ENCODE peak calls at places on chromosomes 1 and 21, in ten cellular contexts. I, A, P, V, K, O, N, H, E and D are unnamed samples. For H3K9me3, the result is how much of the 10 kb centered on the place peaks cover.

GRCh38 chr21:44930543-44930981 is 9.3 kb upstream of the SLX9 start:
- DNase-seq in E (no peak), I (no peak), N (no peak), H (no peak), P (no peak), V (no peak), K (no peak), A (peak), O (no peak), D (no peak)

GRCh38 chr1:170518965-170519364 is 13.0 kb upstream of the GORAB start:
- DNase-seq in I (no peak), H (no peak), A (no peak), N (no peak), O (no peak), V (no peak), E (no peak), P (no peak), K (no peak), D (no peak)

GRCh38 chr1:71156633-71157032 is 75.8 kb upstream of the ZRANB2 start:
- DNase-seq in O (no peak), K (no peak), N (no peak), P (no peak), V (no peak), I (no peak), E (no peak), H (no peak), A (no peak), D (no peak)

GRCh38 chr1:214823311-214824117 is 220.5 kb downstream of the CENPF start:
- DNase-seq in A (no peak), I (no peak), H (no peak), V (no peak), E (no peak), P (no peak), O (no peak), K (no peak), N (no peak), D (no peak)

GRCh38 chr1:151898519-151898991 is 10.8 kb downstream of the THEM4 start:
- DNase-seq in N (no peak), V (no peak), O (no peak), A (no peak), H (no peak), K (no peak), E (no peak), I (no peak), P (no peak), D (no peak)

GRCh38 chr1:78370779-78371482 is 119.8 kb upstream of the PTGFR start:
- DNase-seq in A (peak), E (no peak), H (no peak), K (no peak), N (no peak), I (no peak), P (no peak), O (no peak), V (no peak), D (no peak)

GRCh38 chr21:38938343-38938742 is 132.6 kb downstream of the ETS2 start:
- DNase-seq in H (no peak), P (peak), O (peak), A (no peak), V (no peak), E (no peak), N (no peak), K (no peak), I (peak), D (no peak)

GRCh38 chr1:210586785-210587184 is 258.1 kb downstream of the HHAT start:
- DNase-seq in K (no peak), V (no peak), A (no peak), E (no peak), O (no peak), N (no peak), I (no peak), H (no peak), P (no peak), D (no peak)

GRCh38 chr1:155669233-155670162 is 19.1 kb downstream of the YY1AP1 start:
- DNase-seq in O (no peak), H (no peak), E (no peak), P (peak), A (no peak), V (no peak), N (no peak), I (no peak), K (no peak), D (no peak)

GRCh38 chr1:8439015-8439702 is 121.2 kb downstream of the SLC45A1 start:
- DNase-seq in H (peak), V (peak), I (peak), A (peak), E (no peak), N (no peak), P (no peak), K (peak), O (no peak), D (peak)

GRCh38 chr1:86950712-86951111 is 36.3 kb downstream of the HS2ST1 start:
- DNase-seq in V (no peak), I (no peak), N (no peak), P (no peak), O (no peak), A (no peak), E (no peak), H (no peak), K (no peak), D (no peak)

GRCh38 chr21:14388282-14388681 is 5.3 kb upstream of the HSPA13 start:
- DNase-seq in O (no peak), V (no peak), K (no peak), E (no peak), P (no peak), N (no peak), A (no peak), H (no peak), I (no peak), D (no peak)
- H3K9me3 ChIP-seq in O (under half), V (under half), K (under half), E (under half), P (under half), N (under half), A (under half), H (under half), I (under half), D (under half)

DNA sequence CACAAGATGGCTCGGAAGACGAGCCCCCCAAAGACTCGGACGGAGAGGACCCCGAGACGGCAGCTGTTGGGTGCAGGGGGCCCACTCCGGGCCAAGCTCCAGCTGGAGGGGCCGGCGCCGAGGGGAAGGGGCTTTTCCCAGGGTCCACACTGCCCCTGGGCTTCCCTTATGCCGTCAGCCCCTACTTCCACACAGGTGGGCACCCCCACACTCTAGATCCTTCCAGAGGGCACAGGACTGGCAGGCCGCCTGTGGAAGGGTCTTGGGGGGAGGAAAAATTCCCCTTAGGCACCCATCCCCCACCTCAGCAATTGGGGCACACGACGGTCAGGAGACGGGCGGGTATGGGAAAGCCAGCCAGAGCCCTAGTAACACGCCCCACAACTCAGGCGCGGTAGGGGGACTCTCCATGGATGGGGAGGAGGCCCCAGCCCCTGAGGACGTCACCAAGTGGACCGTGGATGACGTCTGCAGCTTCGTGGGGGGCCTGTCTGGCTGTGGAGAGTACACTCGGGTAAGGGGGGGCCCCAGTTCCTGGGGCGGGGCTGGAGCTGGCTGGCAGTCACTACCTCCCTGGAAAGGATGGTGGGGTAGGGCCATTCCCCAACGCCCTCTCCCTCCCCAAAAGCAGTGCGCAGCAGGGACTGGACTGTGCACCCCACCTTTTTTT is 16.1 kb downstream of the NOC2L start:
- DNase-seq in P (no peak), I (no peak), V (peak), K (peak), E (no peak), H (no peak), O (no peak), N (no peak), A (peak), D (peak)
- H3K4me3 ChIP-seq in P (no peak), I (peak), V (peak), K (no peak), E (no peak), H (no peak), O (peak), N (peak), A (no peak), D (peak)

GRCh38 chr1:202750761-202751160 is 40.5 kb upstream of the SYT2 start:
- DNase-seq in I (no peak), H (no peak), E (no peak), K (no peak), V (no peak), P (no peak), A (no peak), N (no peak), O (no peak), D (no peak)
- H3K9me3 ChIP-seq in I (under half), H (under half), E (under half), K (under half), V (under half), P (under half), A (under half), N (under half), O (under half), D (under half)

GRCh38 chr1:11649624-11650330 is 4.5 kb downstream of the FBXO2 start:
- DNase-seq in N (no peak), H (no peak), P (no peak), E (no peak), A (peak), V (no peak), O (no peak), I (no peak), K (no peak), D (no peak)
- H3K4me3 ChIP-seq in N (peak), H (no peak), P (peak), E (no peak), A (no peak), V (no peak), O (no peak), I (no peak), K (no peak), D (no peak)

DNA sequence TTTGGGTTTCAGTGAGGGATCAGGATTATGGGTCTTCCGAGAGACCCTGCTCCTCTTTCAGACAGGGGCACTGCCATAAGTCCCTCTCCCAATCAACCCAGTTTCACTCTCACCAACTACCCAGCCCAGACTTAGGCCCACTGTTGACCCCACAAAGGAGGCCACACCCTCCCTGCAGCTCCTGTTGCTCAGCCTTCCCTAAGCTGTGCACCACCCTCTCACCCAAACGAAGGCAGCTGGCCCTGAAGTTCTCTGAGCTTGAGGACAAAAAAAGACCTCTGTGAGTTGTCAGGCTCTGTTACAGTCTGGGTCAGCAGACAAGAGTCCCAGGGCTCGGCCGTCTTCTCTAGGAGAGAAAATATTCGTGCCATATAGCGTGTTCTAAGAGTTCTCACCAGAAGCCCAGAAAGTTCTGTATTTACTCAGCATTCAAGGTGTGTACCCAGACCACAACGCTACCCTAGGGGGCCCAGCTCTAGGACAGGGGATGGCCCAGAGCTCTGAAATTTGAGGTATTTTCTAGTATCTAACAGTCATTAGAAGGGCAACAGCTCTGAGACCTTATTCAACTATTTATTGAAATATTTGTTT is 25.5 kb upstream of the LYST start:
- DNase-seq in H (no peak), P (no peak), V (no peak), E (no peak), O (no peak), I (no peak), A (no peak), K (no peak), N (no peak), D (no peak)
- H3K9me3 ChIP-seq in H (under half), P (under half), V (under half), E (under half), O (under half), I (under half), A (under half), K (under half), N (under half), D (under half)

GRCh38 chr1:45326627-45327591 is at the start of gene HPDL:
- DNase-seq in N (no peak), O (peak), E (peak), H (peak), K (peak), A (peak), P (peak), I (peak), V (peak), D (peak)
- H3K4me3 ChIP-seq in N (no peak), O (peak), E (peak), H (peak), K (peak), A (peak), P (peak), I (no peak), V (peak), D (peak)

GRCh38 chr1:2836333-2836970 is 35.0 kb upstream of the TTC34 start:
- DNase-seq in V (no peak), I (no peak), A (peak), E (no peak), N (no peak), O (no peak), H (no peak), K (no peak), P (no peak), D (no peak)
- H3K9me3 ChIP-seq in V (under half), I (under half), A (under half), E (under half), N (under half), O (under half), H (under half), K (under half), P (under half), D (under half)

GRCh38 chr1:47330212-47330611 is 3.4 kb upstream of the CMPK1 start:
- DNase-seq in V (no peak), E (no peak), N (no peak), H (no peak), P (no peak), K (no peak), O (no peak), A (no peak), I (no peak), D (no peak)

GRCh38 chr1:47333578-47333921 is at the start of gene CMPK1:
- DNase-seq in O (peak), E (peak), H (peak), I (peak), V (peak), N (peak), P (peak), A (peak), K (peak), D (peak)

GRCh38 chr1:47332779-47333577 is 612 bp upstream of the CMPK1 start:
- DNase-seq in P (no peak), A (peak), E (no peak), I (no peak), O (no peak), N (no peak), H (no peak), K (no peak), V (no peak), D (no peak)

GRCh38 chr1:47333922-47334764 is 553 bp downstream of the CMPK1 start:
- DNase-seq in H (peak), P (peak), V (peak), E (peak), N (peak), K (peak), A (peak), O (peak), I (peak), D (peak)

DNA sequence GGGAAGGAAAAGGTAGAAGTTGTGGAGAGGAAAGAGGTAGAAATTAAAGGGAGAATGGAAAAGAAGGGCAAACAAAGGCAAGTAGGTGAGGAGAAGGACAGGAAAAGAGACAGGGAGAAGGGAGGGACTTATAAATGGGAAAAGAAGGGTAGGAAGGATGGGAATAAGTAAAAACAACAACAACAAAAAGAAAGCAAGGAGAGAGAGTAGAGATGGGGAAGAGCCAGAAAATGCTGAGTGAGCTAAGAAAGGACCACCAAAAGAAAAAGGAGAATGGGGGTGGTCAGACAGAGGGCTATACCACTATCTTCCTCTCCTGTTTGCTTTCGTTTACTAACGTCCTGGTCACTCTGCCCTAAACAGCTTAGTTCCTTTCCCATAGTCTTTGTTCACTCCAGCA is 1.7 kb upstream of the CMPK1 start:
- DNase-seq in H (no peak), A (no peak), P (no peak), E (no peak), K (no peak), V (no peak), O (no peak), N (no peak), I (no peak), D (no peak)
- H3K4me3 ChIP-seq in H (no peak), A (no peak), P (no peak), E (no peak), K (no peak), V (no peak), O (no peak), N (no peak), I (no peak), D (no peak)

GRCh38 chr1:13520985-13521384 is 7.2 kb upstream of the LRRC38 start:
- DNase-seq in O (no peak), I (no peak), E (no peak), K (no peak), A (no peak), H (no peak), P (no peak), V (no peak), N (no peak), D (no peak)
- H3K9me3 ChIP-seq in O (under half), I (under half), E (under half), K (under half), A (under half), H (under half), P (under half), V (under half), N (under half), D (under half)